ENCODE peak calls at places on chromosomes 2 and 18, in ten cellular contexts. G, P, R, U, E, N, C, Y, S and Z are unnamed samples.

GRCh38 chr2:113281920-113282746 is 3.4 kb upstream of the PAX8 start:
- DNase-seq in C (no peak), N (no peak), E (peak; percentile 48), P (peak; percentile 23), G (no peak), Y (peak; percentile 10), R (no peak), U (no peak), S (no peak), Z (no peak)

GRCh38 chr2:212227755-212228154 is 310.8 kb downstream of the ERBB4 start:
- DNase-seq in U (peak; percentile 86), P (peak; percentile 95), Y (peak; percentile 81), G (no peak), N (no peak), E (no peak), S (no peak), R (no peak), C (no peak), Z (peak; percentile 29)

GRCh38 chr2:148306027-148306426 is 285.1 kb downstream of the MBD5 start:
- DNase-seq in G (no peak), C (no peak), R (no peak), Y (no peak), U (no peak), P (no peak), N (no peak), E (no peak), S (no peak), Z (no peak)

GRCh38 chr2:76760367-76760704 is 761.8 kb downstream of the LRRTM4 start:
- DNase-seq in S (no peak), C (no peak), Y (no peak), P (no peak), R (no peak), U (no peak), G (no peak), E (no peak), N (no peak), Z (no peak)

GRCh38 chr2:43169987-43170732 is 56.2 kb downstream of the ZFP36L2 start:
- DNase-seq in G (peak; percentile 62), R (no peak), S (peak; percentile 77), E (peak; percentile 44), U (no peak), N (no peak), P (no peak), C (peak; percentile 28), Y (no peak), Z (peak; percentile 75)

GRCh38 chr2:134252092-134252775 is 1.6 kb upstream of the MGAT5 start:
- DNase-seq in G (peak; percentile 77), N (no peak), S (no peak), Y (peak; percentile 73), R (no peak), U (peak; percentile 46), P (no peak), C (no peak), E (no peak), Z (no peak)

GRCh38 chr2:168851674-168852320 is 38.4 kb downstream of the SPC25 start:
- DNase-seq in Y (peak; percentile 84), C (no peak), E (peak; percentile 22), G (no peak), U (no peak), P (peak; percentile 91), N (peak; percentile 55), S (no peak), R (no peak), Z (peak; percentile 16)

GRCh38 chr2:60766283-60766682 is 10.2 kb downstream of the PAPOLG start:
- DNase-seq in G (no peak), C (no peak), P (no peak), N (no peak), U (no peak), R (no peak), S (no peak), E (no peak), Y (no peak), Z (no peak)

GRCh38 chr2:20617081-20617575 is 33.8 kb downstream of the HS1BP3 start:
- DNase-seq in Y (no peak), E (no peak), C (no peak), G (no peak), S (no peak), P (no peak), U (peak; percentile 49), R (no peak), N (peak; percentile 94), Z (no peak)

GRCh38 chr2:2524340-2524941 is 193.4 kb upstream of the MYT1L start:
- DNase-seq in G (no peak), C (no peak), N (no peak), E (no peak), R (no peak), U (no peak), S (no peak), P (no peak), Y (no peak), Z (no peak)

GRCh38 chr2:187689372-187689771 is 135.1 kb upstream of the TFPI start:
- DNase-seq in N (no peak), Y (peak; percentile 74), U (no peak), S (no peak), C (no peak), P (peak; percentile 58), G (no peak), R (no peak), E (peak; percentile 33), Z (peak; percentile 18)

GRCh38 chr2:26460613-26461031 is 17.3 kb downstream of the OTOF start:
- DNase-seq in Y (no peak), R (no peak), E (no peak), G (no peak), C (no peak), P (no peak), S (no peak), U (no peak), N (peak; percentile 20), Z (no peak)

GRCh38 chr18:21298351-21298750 is 56.3 kb downstream of the GREB1L start:
- DNase-seq in C (no peak), Y (no peak), U (no peak), P (peak; percentile 29), N (no peak), E (no peak), R (no peak), S (no peak), G (no peak), Z (no peak)

GRCh38 chr2:230751062-230751461 is 38.4 kb downstream of the CAB39 start:
- DNase-seq in G (no peak), E (no peak), U (no peak), S (no peak), P (peak; percentile 82), Y (peak; percentile 88), N (no peak), R (no peak), C (no peak), Z (peak; percentile 63)

GRCh38 chr2:177295479-177295878 is 31.0 kb upstream of the NFE2L2 start:
- DNase-seq in R (no peak), S (no peak), C (no peak), N (no peak), E (no peak), P (peak; percentile 62), G (no peak), Y (peak; percentile 79), U (no peak), Z (no peak)

GRCh38 chr18:48913201-48913600 is 37.6 kb downstream of the SMAD7 start:
- DNase-seq in E (no peak), U (peak; percentile 12), P (no peak), Y (no peak), N (no peak), R (no peak), G (no peak), S (peak; percentile 70), C (no peak), Z (no peak)

GRCh38 chr2:110104025-110104771 is 11.4 kb downstream of the MALL start:
- DNase-seq in S (no peak), U (peak; percentile 93), G (no peak), N (no peak), C (no peak), P (peak; percentile 32), R (no peak), E (peak; percentile 96), Y (no peak), Z (no peak)

GRCh38 chr18:5626130-5626880 is 82.5 kb upstream of the EPB41L3 start:
- DNase-seq in N (no peak), Y (no peak), U (no peak), S (no peak), P (no peak), E (no peak), C (no peak), G (no peak), R (no peak), Z (no peak)

GRCh38 chr18:55405655-55406373 is 182.2 kb downstream of the TCF4 start:
- DNase-seq in S (no peak), Y (peak; percentile 95), N (peak; percentile 86), E (peak; percentile 86), R (no peak), P (peak; percentile 98), C (no peak), G (no peak), U (peak; percentile 37), Z (peak; percentile 96)

GRCh38 chr18:55422456-55423185 is 165.4 kb downstream of the TCF4 start:
- DNase-seq in U (no peak), C (no peak), G (peak; percentile 36), R (no peak), N (peak; percentile 67), S (no peak), Y (peak; percentile 53), E (no peak), P (no peak), Z (peak; percentile 74)

GRCh38 chr2:41920181-41920580 is 127.6 kb upstream of the PKDCC start:
- DNase-seq in C (no peak), Y (no peak), S (no peak), P (no peak), U (no peak), G (no peak), E (no peak), R (no peak), N (no peak), Z (no peak)